ENCODE peak calls at places on chromosomes 5 and 9, in ten cellular contexts. Y is SW480; T is GM12864; Q is D341Med; V is A172; L is NCI-H2029 treated with DMSO at 0.1 percent for 48 hours; J is activated CD4-positive, alpha-beta T cell treated with anti-CD3 and anti-CD28 coated beads, Interleukin-2, amount 50 U/mL, for 1 hour; X is astrocyte; F is DMS153; K is Kasumi-1. E is an unnamed sample.

GRCh38 chr9:93290495-93291434 is 106.8 kb downstream of the WNK2 start:
- DNase-seq in Y (no peak), Q (peak), F (no peak), T (no peak), K (no peak), J (no peak), L (no peak), X (no peak), V (no peak), E (no peak)

GRCh38 chr9:124306098-124306735 is 48.5 kb downstream of the NEK6 start:
- DNase-seq in Q (no peak), L (no peak), X (peak), J (no peak), T (no peak), F (no peak), V (peak), K (peak), Y (peak), E (peak)

GRCh38 chr9:134995792-134996120 is 78.0 kb upstream of the FCN1 start:
- DNase-seq in Y (no peak), V (no peak), T (no peak), K (no peak), X (no peak), J (no peak), L (no peak), Q (no peak), F (no peak), E (no peak)

GRCh38 chr9:12856608-12857007 is 81.8 kb downstream of the LURAP1L start:
- DNase-seq in L (no peak), T (no peak), Y (no peak), J (no peak), Q (no peak), V (no peak), F (no peak), K (no peak), X (no peak), E (no peak)

GRCh38 chr5:157271740-157272271 is 5.9 kb downstream of the CYFIP2 start:
- DNase-seq in L (peak), T (peak), Q (no peak), K (no peak), F (no peak), V (no peak), Y (no peak), X (no peak), J (peak), E (no peak)

GRCh38 chr9:34592895-34593601 is 3.5 kb upstream of the CNTFR start:
- DNase-seq in F (no peak), X (no peak), Q (no peak), T (no peak), K (no peak), V (no peak), L (no peak), J (no peak), Y (no peak), E (no peak)

GRCh38 chr9:17064558-17064957 is 70.3 kb upstream of the CNTLN start:
- DNase-seq in T (no peak), Y (no peak), F (peak), L (no peak), J (no peak), X (no peak), Q (no peak), K (no peak), V (no peak), E (no peak)

GRCh38 chr9:89917861-89918260 is 313.0 kb downstream of the GADD45G start:
- DNase-seq in F (no peak), K (no peak), T (no peak), Y (no peak), Q (no peak), V (no peak), L (no peak), X (no peak), J (no peak), E (no peak)

GRCh38 chr5:60463179-60463868 is 236.6 kb downstream of the DEPDC1B start:
- DNase-seq in Q (no peak), K (no peak), L (no peak), X (peak), Y (no peak), F (no peak), T (no peak), V (no peak), J (no peak), E (no peak)

GRCh38 chr9:6230037-6230778 is 14.6 kb downstream of the IL33 start:
- DNase-seq in Q (no peak), J (no peak), X (no peak), V (peak), T (no peak), F (no peak), L (no peak), Y (no peak), K (no peak), E (no peak)

GRCh38 chr5:11013793-11014192 is 252.8 kb upstream of the DAP start:
- DNase-seq in Q (no peak), V (no peak), T (no peak), L (no peak), F (no peak), J (no peak), Y (no peak), K (no peak), X (no peak), E (no peak)

GRCh38 chr5:36820900-36821299 is 55.7 kb upstream of the NIPBL start:
- DNase-seq in Y (no peak), K (no peak), V (peak), L (no peak), X (no peak), F (no peak), T (no peak), Q (no peak), J (no peak), E (no peak)

GRCh38 chr9:136896027-136896426 is 9.7 kb downstream of the TRAF2 start:
- DNase-seq in F (no peak), K (no peak), Y (no peak), Q (no peak), X (no peak), V (no peak), T (no peak), J (no peak), L (no peak), E (no peak)

GRCh38 chr9:122961139-122961538 is 20.3 kb downstream of the RABGAP1 start:
- DNase-seq in F (no peak), K (no peak), X (no peak), Q (no peak), V (no peak), T (no peak), J (no peak), Y (no peak), L (no peak), E (no peak)

GRCh38 chr5:179163236-179164155 is 103.3 kb downstream of the ZNF354C start:
- DNase-seq in L (no peak), T (no peak), Y (no peak), J (no peak), K (no peak), F (no peak), X (no peak), V (no peak), Q (no peak), E (no peak)

E was measured in AG09319.